ENCODE peak calls at places on chromosomes 13 and 19, in four cellular contexts. One of them, this sample, is unnamed.

GRCh38 chr13:99191900-99192399 is 8.7 kb upstream of the UBAC2 start:
- DNase-seq in GM23338: no peak
- DNase-seq in brain microvascular endothelial cell: peak; percentile 5
- DNase-seq in gastrocnemius medialis: no peak
- DNase-seq in this sample: no peak

GRCh38 chr19:5130371-5131030 is 161.6 kb downstream of the KDM4B start:
- DNase-seq in GM23338: no peak
- DNase-seq in brain microvascular endothelial cell: no peak
- DNase-seq in gastrocnemius medialis: no peak
- DNase-seq in this sample: no peak

GRCh38 chr13:46516624-46517318 is 36.2 kb upstream of the LRCH1 start:
- DNase-seq in GM23338: peak; percentile 16
- DNase-seq in brain microvascular endothelial cell: no peak
- DNase-seq in gastrocnemius medialis: no peak
- DNase-seq in this sample: no peak

GRCh38 chr19:55690109-55690768 is 15.2 kb downstream of the EPN1 start:
- DNase-seq in GM23338: no peak
- DNase-seq in brain microvascular endothelial cell: no peak
- DNase-seq in gastrocnemius medialis: no peak
- DNase-seq in this sample: no peak

GRCh38 chr13:98315466-98315865 is 138.4 kb upstream of the RNF113B start:
- DNase-seq in GM23338: no peak
- DNase-seq in brain microvascular endothelial cell: peak; percentile 58
- DNase-seq in gastrocnemius medialis: no peak
- DNase-seq in this sample: no peak

GRCh38 chr19:18496167-18496979 is 25.5 kb downstream of the ELL start:
- DNase-seq in GM23338: no peak
- DNase-seq in brain microvascular endothelial cell: peak; percentile 61
- DNase-seq in gastrocnemius medialis: no peak
- DNase-seq in this sample: no peak

GRCh38 chr19:31451686-31452325 is 102.6 kb upstream of the TSHZ3 start:
- DNase-seq in GM23338: no peak
- DNase-seq in brain microvascular endothelial cell: no peak
- DNase-seq in gastrocnemius medialis: no peak
- DNase-seq in this sample: no peak

GRCh38 chr19:17406039-17406886 is 833 bp upstream of the BST2 start:
- DNase-seq in GM23338: no peak
- DNase-seq in brain microvascular endothelial cell: peak; percentile 44
- DNase-seq in gastrocnemius medialis: no peak
- DNase-seq in this sample: no peak

GRCh38 chr19:10227215-10227971 is 3.7 kb downstream of the S1PR2 start:
- DNase-seq in GM23338: peak; percentile 61
- DNase-seq in brain microvascular endothelial cell: no peak
- DNase-seq in gastrocnemius medialis: peak; percentile 49
- DNase-seq in this sample: no peak

GRCh38 chr13:44715287-44716224 is 139.4 kb upstream of the TSC22D1 start:
- DNase-seq in GM23338: no peak
- DNase-seq in brain microvascular endothelial cell: no peak
- DNase-seq in gastrocnemius medialis: peak; percentile 49
- DNase-seq in this sample: no peak

GRCh38 chr19:55436847-55437246 is 6.3 kb downstream of the SHISA7 start:
- DNase-seq in GM23338: peak; percentile 49
- DNase-seq in brain microvascular endothelial cell: no peak
- DNase-seq in gastrocnemius medialis: no peak
- DNase-seq in this sample: no peak

GRCh38 chr19:1862068-1862423 is 1.3 kb downstream of the KLF16 start:
- DNase-seq in GM23338: no peak
- DNase-seq in brain microvascular endothelial cell: no peak
- DNase-seq in gastrocnemius medialis: no peak
- DNase-seq in this sample: no peak

GRCh38 chr13:100954430-100955361 is 280.1 kb upstream of the TMTC4 start:
- DNase-seq in GM23338: no peak
- DNase-seq in brain microvascular endothelial cell: peak; percentile 40
- DNase-seq in gastrocnemius medialis: no peak
- DNase-seq in this sample: no peak

GRCh38 chr13:90454002-90454636 is 893.4 kb upstream of the MIR17HG start:
- DNase-seq in GM23338: no peak
- DNase-seq in brain microvascular endothelial cell: no peak
- DNase-seq in gastrocnemius medialis: no peak
- DNase-seq in this sample: no peak

GRCh38 chr19:10646781-10647180 is 7.4 kb upstream of the ILF3 start:
- DNase-seq in GM23338: no peak
- DNase-seq in brain microvascular endothelial cell: no peak
- DNase-seq in gastrocnemius medialis: no peak
- DNase-seq in this sample: no peak

GRCh38 chr19:39261704-39262103 is 6.5 kb upstream of the IFNL2 start:
- DNase-seq in GM23338: no peak
- DNase-seq in brain microvascular endothelial cell: no peak
- DNase-seq in gastrocnemius medialis: no peak
- DNase-seq in this sample: no peak
- TF ChIP-seq CTCF in GM23338: no peak
- TF ChIP-seq CTCF in brain microvascular endothelial cell: no peak
- TF ChIP-seq CTCF in gastrocnemius medialis: no peak
- TF ChIP-seq CTCF in this sample: no peak

GRCh38 chr19:13098291-13099072 is 4.2 kb downstream of the LYL1 start:
- DNase-seq in GM23338: peak; percentile 72
- DNase-seq in brain microvascular endothelial cell: no peak
- DNase-seq in gastrocnemius medialis: no peak
- DNase-seq in this sample: no peak
- H3K27ac ChIP-seq in GM23338: no peak overlapping the region
- H3K27ac ChIP-seq in brain microvascular endothelial cell: no peak overlapping the region
- H3K27ac ChIP-seq in gastrocnemius medialis: peak overlapping the region; percentile 89
- H3K27ac ChIP-seq in this sample: peak overlapping the region; percentile 65

GRCh38 chr13:48068952-48069351 is 26.0 kb downstream of the MED4 start:
- DNase-seq in GM23338: peak; percentile 9
- DNase-seq in brain microvascular endothelial cell: no peak
- DNase-seq in gastrocnemius medialis: no peak
- DNase-seq in this sample: no peak

GRCh38 chr13:48066310-48066989 is 28.5 kb downstream of the MED4 start:
- DNase-seq in GM23338: no peak
- DNase-seq in brain microvascular endothelial cell: no peak
- DNase-seq in gastrocnemius medialis: no peak
- DNase-seq in this sample: no peak

GRCh38 chr13:48070942-48071341 is 24.0 kb downstream of the MED4 start:
- DNase-seq in GM23338: no peak
- DNase-seq in brain microvascular endothelial cell: no peak
- DNase-seq in gastrocnemius medialis: no peak
- DNase-seq in this sample: no peak

GRCh38 chr13:48069573-48069972 is 25.3 kb downstream of the MED4 start:
- DNase-seq in GM23338: no peak
- DNase-seq in brain microvascular endothelial cell: no peak
- DNase-seq in gastrocnemius medialis: no peak
- DNase-seq in this sample: no peak

DNA sequence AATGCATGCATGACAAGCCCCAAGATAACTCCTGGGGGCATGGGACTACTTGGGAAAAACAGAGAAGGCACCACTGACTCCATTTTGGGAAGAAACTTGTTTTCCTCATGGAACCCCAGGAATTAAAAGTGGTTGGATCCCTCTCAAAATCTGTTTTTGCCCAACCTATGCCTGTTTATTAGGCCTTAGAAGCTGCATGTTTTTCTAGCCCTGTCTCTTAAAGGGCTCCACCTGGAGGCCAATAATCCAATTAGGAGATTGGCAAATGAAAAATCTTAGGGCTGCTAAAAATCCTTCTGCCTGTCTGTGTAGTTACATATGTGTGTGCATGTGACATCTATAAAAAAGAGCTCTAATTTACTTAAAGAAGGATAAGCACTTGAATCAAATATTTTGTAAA is 26.9 kb downstream of the MED4 start:
- DNase-seq in GM23338: no peak
- DNase-seq in brain microvascular endothelial cell: no peak
- DNase-seq in gastrocnemius medialis: no peak
- DNase-seq in this sample: no peak
- TF ChIP-seq CTCF in GM23338: no peak
- TF ChIP-seq CTCF in brain microvascular endothelial cell: peak; percentile 14
- TF ChIP-seq CTCF in gastrocnemius medialis: no peak
- TF ChIP-seq CTCF in this sample: no peak

GRCh38 chr13:41514853-41515395 is 57.6 kb downstream of the RGCC start:
- DNase-seq in GM23338: no peak
- DNase-seq in brain microvascular endothelial cell: no peak
- DNase-seq in gastrocnemius medialis: no peak
- DNase-seq in this sample: no peak
- H3K27ac ChIP-seq in GM23338: no peak overlapping the region
- H3K27ac ChIP-seq in brain microvascular endothelial cell: no peak overlapping the region
- H3K27ac ChIP-seq in gastrocnemius medialis: no peak overlapping the region
- H3K27ac ChIP-seq in this sample: no peak overlapping the region

GRCh38 chr13:114027046-114027760 is 53.3 kb upstream of the C13orf46 start:
- DNase-seq in GM23338: no peak
- DNase-seq in brain microvascular endothelial cell: no peak
- DNase-seq in gastrocnemius medialis: no peak
- DNase-seq in this sample: no peak

GRCh38 chr13:114023716-114024602 is 50.1 kb upstream of the C13orf46 start:
- DNase-seq in GM23338: no peak
- DNase-seq in brain microvascular endothelial cell: no peak
- DNase-seq in gastrocnemius medialis: no peak
- DNase-seq in this sample: no peak

GRCh38 chr13:114024603-114025431 is 50.9 kb upstream of the C13orf46 start:
- DNase-seq in GM23338: no peak
- DNase-seq in brain microvascular endothelial cell: no peak
- DNase-seq in gastrocnemius medialis: no peak
- DNase-seq in this sample: no peak

GRCh38 chr13:114026128-114026880 is 52.4 kb upstream of the C13orf46 start:
- DNase-seq in GM23338: no peak
- DNase-seq in brain microvascular endothelial cell: no peak
- DNase-seq in gastrocnemius medialis: no peak
- DNase-seq in this sample: no peak

DNA sequence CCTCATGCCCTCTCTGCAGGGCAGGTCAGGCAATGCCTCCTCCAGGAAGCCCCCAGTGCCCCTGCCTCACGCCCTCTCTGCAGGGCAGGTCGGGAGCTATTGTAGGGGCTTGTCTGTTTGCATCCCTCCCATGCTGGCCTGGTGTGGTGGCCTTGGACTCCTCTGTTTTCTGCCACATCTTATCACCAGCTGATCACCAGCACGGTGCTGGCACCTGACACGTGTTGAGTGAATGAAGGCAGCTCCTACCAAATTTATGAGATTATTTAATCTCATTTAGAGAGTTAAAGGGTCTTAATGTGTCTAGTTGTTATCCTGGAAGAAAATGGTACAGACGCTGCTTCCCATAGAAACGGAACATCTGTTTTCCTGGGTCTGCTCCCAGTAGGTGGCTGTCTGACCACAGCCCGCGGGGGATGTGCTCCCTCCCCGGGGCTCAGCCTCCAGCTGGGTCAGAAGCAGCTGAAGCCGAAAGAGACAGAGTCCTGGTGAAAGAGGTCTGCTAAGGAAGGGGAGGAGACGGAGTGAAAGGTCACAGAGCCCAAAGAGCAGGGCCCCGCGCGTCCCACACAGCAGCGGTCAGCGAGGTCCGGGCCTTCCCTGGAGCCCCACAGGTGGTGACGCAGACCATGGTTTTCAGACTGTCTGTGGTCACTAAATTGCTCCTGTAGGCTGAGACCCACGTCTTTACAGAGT is 51.7 kb upstream of the C13orf46 start:
- DNase-seq in GM23338: no peak
- DNase-seq in brain microvascular endothelial cell: peak; percentile 61
- DNase-seq in gastrocnemius medialis: no peak
- DNase-seq in this sample: no peak
- TF ChIP-seq CTCF in GM23338: no peak
- TF ChIP-seq CTCF in brain microvascular endothelial cell: peak; percentile 44
- TF ChIP-seq CTCF in gastrocnemius medialis: no peak
- TF ChIP-seq CTCF in this sample: no peak

DNA sequence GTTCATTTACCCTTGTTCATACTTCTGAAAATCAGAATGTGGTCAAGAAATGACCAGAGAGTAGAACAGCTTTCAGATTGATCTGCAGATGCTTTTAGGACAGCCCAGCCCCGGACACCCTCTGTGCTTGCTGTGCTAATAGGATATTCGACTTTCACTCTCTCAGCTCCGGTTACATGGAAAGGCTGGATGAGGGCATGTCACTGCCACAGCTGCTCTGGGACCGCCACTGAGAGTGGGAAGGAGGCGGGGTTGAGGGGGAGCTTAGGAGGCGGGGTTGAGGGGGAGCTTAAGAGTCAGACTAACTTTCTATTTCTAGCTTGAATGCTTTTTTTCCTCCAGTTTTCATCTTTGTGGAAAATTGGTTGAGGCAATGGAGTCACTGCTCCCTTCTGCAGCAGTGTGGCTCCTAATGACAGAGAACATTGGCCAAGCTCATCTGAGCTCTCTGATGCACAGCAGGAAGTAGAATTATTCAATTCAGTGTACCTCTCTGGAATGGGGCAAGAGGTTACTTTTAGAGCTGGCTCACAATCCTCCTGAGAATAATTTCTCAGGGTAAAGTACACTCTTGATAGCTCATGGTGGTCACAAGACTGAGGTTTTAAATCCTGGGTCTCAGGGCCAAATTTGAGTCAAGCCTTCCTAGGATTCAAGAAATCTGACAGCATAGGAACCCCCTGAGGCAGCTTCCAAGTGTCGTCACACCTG is 74.6 kb upstream of the NPAS1 start:
- DNase-seq in GM23338: peak; percentile 78
- DNase-seq in brain microvascular endothelial cell: peak; percentile 76
- DNase-seq in gastrocnemius medialis: peak; percentile 87
- DNase-seq in this sample: peak; percentile 49
- H3K27ac ChIP-seq in GM23338: peak overlapping the region; percentile 79
- H3K27ac ChIP-seq in brain microvascular endothelial cell: peak overlapping the region; percentile 58
- H3K27ac ChIP-seq in gastrocnemius medialis: peak overlapping the region; percentile 85
- H3K27ac ChIP-seq in this sample: peak overlapping the region; percentile 90

GRCh38 chr19:45428385-45429231 is 4.9 kb upstream of the ERCC1 start:
- DNase-seq in GM23338: peak; percentile 84
- DNase-seq in brain microvascular endothelial cell: peak; percentile 39
- DNase-seq in gastrocnemius medialis: peak; percentile 74
- DNase-seq in this sample: no peak
- TF ChIP-seq CTCF in GM23338: peak; percentile 65
- TF ChIP-seq CTCF in brain microvascular endothelial cell: peak; percentile 64
- TF ChIP-seq CTCF in gastrocnemius medialis: peak; percentile 52
- TF ChIP-seq CTCF in this sample: peak; percentile 58

GRCh38 chr19:3163943-3164342 is 14.6 kb upstream of the S1PR4 start:
- DNase-seq in GM23338: no peak
- DNase-seq in brain microvascular endothelial cell: no peak
- DNase-seq in gastrocnemius medialis: no peak
- DNase-seq in this sample: no peak

GRCh38 chr19:3162418-3163229 is 15.9 kb upstream of the S1PR4 start:
- DNase-seq in GM23338: peak; percentile 52
- DNase-seq in brain microvascular endothelial cell: no peak
- DNase-seq in gastrocnemius medialis: no peak
- DNase-seq in this sample: no peak

GRCh38 chr19:3160219-3160618 is 18.4 kb upstream of the S1PR4 start:
- DNase-seq in GM23338: no peak
- DNase-seq in brain microvascular endothelial cell: no peak
- DNase-seq in gastrocnemius medialis: no peak
- DNase-seq in this sample: no peak

GRCh38 chr19:3161453-3161852 is 17.1 kb upstream of the S1PR4 start:
- DNase-seq in GM23338: no peak
- DNase-seq in brain microvascular endothelial cell: peak; percentile 39
- DNase-seq in gastrocnemius medialis: no peak
- DNase-seq in this sample: no peak

GRCh38 chr19:3163230-3163886 is 15.2 kb upstream of the S1PR4 start:
- DNase-seq in GM23338: peak; percentile 91
- DNase-seq in brain microvascular endothelial cell: peak; percentile 31
- DNase-seq in gastrocnemius medialis: no peak
- DNase-seq in this sample: no peak
- H3K27ac ChIP-seq in GM23338: no peak overlapping the region
- H3K27ac ChIP-seq in brain microvascular endothelial cell: no peak overlapping the region
- H3K27ac ChIP-seq in gastrocnemius medialis: no peak overlapping the region
- H3K27ac ChIP-seq in this sample: no peak overlapping the region

GRCh38 chr13:20869540-20869939 is 33.0 kb downstream of the XPO4 start:
- DNase-seq in GM23338: no peak
- DNase-seq in brain microvascular endothelial cell: no peak
- DNase-seq in gastrocnemius medialis: no peak
- DNase-seq in this sample: no peak
- TF ChIP-seq CTCF in GM23338: no peak
- TF ChIP-seq CTCF in brain microvascular endothelial cell: peak; percentile 19
- TF ChIP-seq CTCF in gastrocnemius medialis: no peak
- TF ChIP-seq CTCF in this sample: no peak

This sample was measured in thoracic aorta.